ENCODE peak calls at places on chromosomes 11 and 22, in four cellular contexts. C is brain microvascular endothelial cell, L is lung, P is right lobe of liver. R is an unnamed sample.

GRCh38 chr11:116857316-116857715 is 19.9 kb upstream of the APOA1 start:
- DNase-seq in C (no peak), P (no peak), L (no peak), R (peak; percentile 21)

GRCh38 chr11:23509023-23509422 is 648.7 kb upstream of the CCDC179 start:
- DNase-seq in L (no peak), C (peak; percentile 48), P (no peak), R (peak; percentile 60)

GRCh38 chr11:73236879-73237278 is 18.8 kb downstream of the P2RY2 start:
- DNase-seq in C (no peak), L (peak; percentile 63), P (peak; percentile 55), R (peak; percentile 44)

GRCh38 chr11:10858505-10859360 is 880 bp upstream of the ZBED5 start:
- DNase-seq in P (peak; percentile 84), L (peak; percentile 64), C (no peak), R (peak; percentile 39)

GRCh38 chr11:80727315-80727714 is 1286.5 kb upstream of the TENM4 start:
- DNase-seq in L (no peak), P (no peak), C (peak; percentile 27), R (peak; percentile 13)

GRCh38 chr22:38240734-38241252 is 32.0 kb downstream of the TMEM184B start:
- DNase-seq in C (peak; percentile 85), L (no peak), P (no peak), R (peak; percentile 87)

GRCh38 chr11:44207292-44207691 is 102.6 kb downstream of the ALX4 start:
- DNase-seq in P (no peak), L (no peak), C (no peak), R (no peak)

GRCh38 chr11:29022676-29023075 is 914.5 kb downstream of the METTL15 start:
- DNase-seq in C (no peak), P (no peak), L (no peak), R (no peak)

GRCh38 chr11:124623861-124624525 is 1.3 kb downstream of the TBRG1 start:
- DNase-seq in P (no peak), C (no peak), L (no peak), R (peak; percentile 19)

GRCh38 chr11:33664829-33665228 is 35.8 kb downstream of the C11orf91 start:
- DNase-seq in L (no peak), C (no peak), P (no peak), R (no peak)

GRCh38 chr22:37564111-37564711 is 3.9 kb downstream of the CDC42EP1 start:
- DNase-seq in C (no peak), P (no peak), L (no peak), R (peak; percentile 35)

GRCh38 chr22:49412236-49412635 is 415.4 kb downstream of the BRD1 start:
- DNase-seq in L (no peak), P (no peak), C (no peak), R (no peak)

GRCh38 chr11:44622721-44623258 is 57.3 kb downstream of the CD82 start:
- DNase-seq in C (no peak), L (peak; percentile 25), P (peak; percentile 37), R (no peak)

GRCh38 chr11:67395555-67396257 is 3.9 kb downstream of the RAD9A start:
- DNase-seq in P (no peak), C (no peak), L (no peak), R (no peak)

GRCh38 chr22:32202539-32203180 is 2.2 kb downstream of the RFPL2 start:
- DNase-seq in C (peak; percentile 14), L (peak; percentile 67), P (peak; percentile 86), R (peak; percentile 26)

GRCh38 chr22:27669798-27670599 is 131.6 kb downstream of the MN1 start:
- DNase-seq in P (no peak), C (no peak), L (no peak), R (peak; percentile 27)

GRCh38 chr11:72924568-72925190 is 110.5 kb downstream of the ATG16L2 start:
- DNase-seq in C (peak; percentile 11), L (no peak), P (no peak), R (peak; percentile 62)

GRCh38 chr22:20203142-20204099 is 52.6 kb upstream of the CCDC188 start:
- DNase-seq in P (peak; percentile 92), L (peak; percentile 43), C (no peak), R (peak; percentile 5)

GRCh38 chr11:104650234-104650633 is 248.0 kb downstream of the CASP12 start:
- DNase-seq in P (no peak), C (no peak), L (no peak), R (peak; percentile 19)

GRCh38 chr11:105274631-105275030 is 135.1 kb upstream of the CARD18 start:
- DNase-seq in L (no peak), C (no peak), P (no peak), R (no peak)

GRCh38 chr11:65646921-65647701 is 9.2 kb downstream of the SIPA1 start:
- DNase-seq in L (no peak), P (peak; percentile 84), C (no peak), R (peak; percentile 7)

GRCh38 chr11:75505966-75506692 is 19.6 kb downstream of the GDPD5 start:
- DNase-seq in P (no peak), C (no peak), L (no peak), R (no peak)

GRCh38 chr11:86861810-86862209 is 61.5 kb downstream of the PRSS23 start:
- DNase-seq in P (no peak), L (no peak), C (no peak), R (no peak)

GRCh38 chr22:46007003-46007847 is 30.3 kb upstream of the WNT7B start:
- DNase-seq in C (peak; percentile 35), L (peak; percentile 76), P (peak; percentile 65), R (peak; percentile 89)

GRCh38 chr11:117604349-117604995 is 192.5 kb downstream of the DSCAML1 start:
- DNase-seq in P (no peak), L (no peak), C (no peak), R (no peak)

GRCh38 chr11:130675917-130676316 is 227.5 kb downstream of the ADAMTS15 start:
- DNase-seq in C (no peak), L (no peak), P (no peak), R (no peak)

GRCh38 chr11:30329150-30329940 is 6.4 kb downstream of the ARL14EP start:
- DNase-seq in L (no peak), P (no peak), C (no peak), R (peak; percentile 9)

GRCh38 chr22:21937041-21937820 is 15.4 kb downstream of the PPM1F start:
- DNase-seq in C (no peak), P (no peak), L (peak; percentile 56), R (peak; percentile 31)

GRCh38 chr11:61609000-61609969 is 28.4 kb upstream of the SYT7 start:
- DNase-seq in C (no peak), P (no peak), L (no peak), R (no peak)

GRCh38 chr11:106228996-106229395 is 151.5 kb downstream of the AASDHPPT start:
- DNase-seq in L (no peak), C (peak; percentile 32), P (no peak), R (peak; percentile 29)

GRCh38 chr11:38274031-38274430 is 1676.0 kb upstream of the RAG2 start:
- DNase-seq in C (no peak), P (no peak), L (no peak), R (no peak)

GRCh38 chr11:12140186-12140938 is 30.0 kb downstream of the MICAL2 start:
- DNase-seq in L (no peak), C (no peak), P (no peak), R (no peak)

GRCh38 chr11:113192121-113192925 is 122.1 kb upstream of the TTC12 start:
- DNase-seq in P (no peak), L (no peak), C (no peak), R (no peak)

GRCh38 chr22:31173386-31174145 is 13.6 kb downstream of the RNF185 start:
- DNase-seq in L (no peak), C (peak; percentile 69), P (no peak), R (peak; percentile 86)

DNA sequence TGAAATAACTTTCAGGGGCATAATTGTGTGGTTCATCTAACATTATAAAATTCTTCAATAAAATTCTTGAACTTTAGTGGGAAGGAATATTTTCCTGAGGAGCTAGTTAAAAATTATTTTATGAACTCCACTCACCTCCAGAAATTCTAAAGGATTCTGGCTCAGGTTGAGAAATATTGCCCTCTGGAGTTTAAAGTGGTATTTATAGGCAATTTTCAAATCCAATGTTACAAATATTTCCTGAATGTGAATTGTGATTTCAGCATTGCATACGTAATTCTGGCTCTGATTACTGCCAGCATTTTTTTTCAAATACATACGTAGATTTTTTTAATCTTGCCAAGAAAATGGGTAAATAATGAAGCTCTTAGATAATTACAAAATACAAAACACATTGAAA is 598.2 kb upstream of the ANO3 start:
- DNase-seq in L (no peak), C (no peak), P (no peak), R (no peak)
- TF ChIP-seq CTCF in L (no peak), C (no peak), P (no peak), R (no peak)

DNA sequence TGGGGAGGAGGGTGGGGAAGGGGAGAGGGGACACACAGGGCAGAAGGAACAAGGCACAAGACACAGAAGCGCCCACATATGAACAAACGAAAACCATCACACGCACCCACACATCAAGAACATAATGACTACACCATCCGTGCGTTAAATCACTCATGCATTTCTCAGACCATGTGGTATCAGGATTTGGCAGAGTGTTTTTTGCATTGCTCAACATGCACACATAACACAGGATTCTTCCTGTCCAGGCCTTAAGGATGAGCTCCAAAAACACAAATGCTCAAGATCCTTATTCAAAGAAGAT is 309.5 kb downstream of the CADM1 start:
- DNase-seq in P (no peak), C (no peak), L (no peak), R (no peak)
- H3K4me3 ChIP-seq in P (no peak overlapping the region), C (no peak overlapping the region), L (no peak overlapping the region), R (no peak overlapping the region)

GRCh38 chr22:44311104-44311854 is 1.5 kb downstream of the SHISAL1 start:
- DNase-seq in C (no peak), L (no peak), P (no peak), R (no peak)
- TF ChIP-seq CTCF in C (peak; percentile 39), L (no peak), P (no peak), R (no peak)

GRCh38 chr11:20162340-20162739 is 2.1 kb upstream of the DBX1 start:
- DNase-seq in C (no peak), L (no peak), P (no peak), R (no peak)
- H3K4me3 ChIP-seq in C (no peak overlapping the region), L (no peak overlapping the region), P (no peak overlapping the region), R (no peak overlapping the region)

GRCh38 chr11:45748801-45749200 is 56.1 kb upstream of the SLC35C1 start:
- DNase-seq in P (no peak), C (no peak), L (no peak), R (no peak)
- TF ChIP-seq CTCF in P (no peak), C (no peak), L (no peak), R (no peak)

GRCh38 chr11:35267504-35267903 is 128.5 kb downstream of the CD44 start:
- DNase-seq in L (no peak), P (no peak), C (peak; percentile 78), R (peak; percentile 87)
- H3K4me3 ChIP-seq in L (no peak overlapping the region), P (no peak overlapping the region), C (no peak overlapping the region), R (no peak overlapping the region)

GRCh38 chr11:133678211-133678610 is 145.9 kb upstream of the OPCML start:
- DNase-seq in P (no peak), C (no peak), L (no peak), R (no peak)

GRCh38 chr11:133679896-133680295 is 147.6 kb upstream of the OPCML start:
- DNase-seq in C (no peak), P (no peak), L (no peak), R (no peak)

DNA sequence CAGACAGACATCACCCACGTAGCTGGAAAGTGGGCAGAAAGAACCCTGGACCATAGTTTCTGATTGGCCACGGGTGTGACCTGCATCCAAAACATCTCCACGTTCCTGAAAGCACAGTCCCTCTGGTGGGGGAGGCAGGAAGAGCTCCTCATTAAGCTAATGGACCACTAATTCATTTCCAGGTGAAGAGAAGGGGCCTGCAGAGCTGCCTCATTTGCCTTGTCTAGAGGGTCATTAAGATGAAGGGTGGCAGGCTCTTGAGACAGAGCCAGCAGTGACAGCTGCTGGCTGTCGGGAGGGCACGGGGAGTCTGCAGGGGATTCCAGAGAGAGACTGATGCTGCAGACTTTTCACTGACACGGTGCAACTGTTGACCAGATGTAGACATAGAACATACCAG is 149.6 kb upstream of the OPCML start:
- DNase-seq in C (no peak), P (no peak), L (no peak), R (no peak)
- TF ChIP-seq CTCF in C (no peak), P (no peak), L (no peak), R (no peak)